ENCODE peak calls at places on chromosomes 12 and 14, in seven cellular contexts. S is NCI-H510A; N is AG09309; W is activated T-cell treated with anti-CD3 and anti-CD28 coated beads, Interleukin-2, amount 50 U/mL, for 48 hours; G is GF-D8; P is progenitor cell of endocrine pancreas; K is upper lobe of right lung. I is an unnamed sample.

GRCh38 chr14:61484826-61485584 is 163.6 kb downstream of the PRKCH start:
- DNase-seq in S (no peak), P (no peak), W (no peak), G (no peak), K (no peak), N (no peak), I (no peak)

GRCh38 chr12:76470028-76470939 is 89.3 kb downstream of the OSBPL8 start:
- DNase-seq in S (no peak), K (no peak), G (no peak), P (no peak), W (no peak), N (peak), I (no peak)

GRCh38 chr14:94646481-94646880 is 34.3 kb downstream of the SERPINA3 start:
- DNase-seq in W (no peak), G (no peak), P (no peak), K (no peak), S (no peak), N (no peak), I (no peak)

GRCh38 chr14:31025335-31026075 is at the start of gene AP4S1:
- DNase-seq in W (peak), N (no peak), P (peak), G (no peak), S (peak), K (peak), I (no peak)

GRCh38 chr14:60622920-60623263 is 26.4 kb downstream of the SIX1 start:
- DNase-seq in G (no peak), N (peak), S (no peak), W (no peak), K (no peak), P (no peak), I (no peak)

GRCh38 chr14:24219521-24219920 is 3.7 kb upstream of the MDP1 start:
- DNase-seq in P (no peak), N (no peak), G (no peak), S (no peak), W (no peak), K (no peak), I (no peak)

GRCh38 chr12:53066594-53066978 is 12.6 kb downstream of the SPRYD3 start:
- DNase-seq in W (no peak), K (peak), S (no peak), G (no peak), P (no peak), N (no peak), I (no peak)

GRCh38 chr14:74478996-74479635 is 14.0 kb downstream of the NPC2 start:
- DNase-seq in N (no peak), G (no peak), S (no peak), W (no peak), P (no peak), K (no peak), I (no peak)

GRCh38 chr12:31322651-31323248 is 3.2 kb downstream of the SINHCAF start:
- DNase-seq in S (no peak), G (no peak), W (no peak), K (no peak), N (no peak), P (no peak), I (no peak)

GRCh38 chr12:25960176-25960575 is 1.7 kb downstream of the RASSF8 start:
- DNase-seq in G (no peak), W (no peak), S (no peak), P (no peak), K (no peak), N (no peak), I (no peak)

GRCh38 chr12:59396941-59397340 is 198.9 kb upstream of the SLC16A7 start:
- DNase-seq in G (no peak), N (no peak), W (no peak), K (no peak), S (no peak), P (no peak), I (no peak)